ENCODE peak calls at places on chromosomes 1 and 21, in four cellular contexts. One of them, this sample, is unnamed.

GRCh38 chr21:33700491-33700890 is 58.2 kb downstream of the ITSN1 start:
- DNase-seq in lower leg skin: no peak
- DNase-seq in CD8-positive, alpha-beta T cell: no peak
- DNase-seq in osteocyte: no peak
- DNase-seq in this sample: no peak

GRCh38 chr1:45854724-45855123 is 51.3 kb downstream of the MAST2 start:
- DNase-seq in lower leg skin: no peak
- DNase-seq in CD8-positive, alpha-beta T cell: no peak
- DNase-seq in osteocyte: no peak
- DNase-seq in this sample: no peak

GRCh38 chr1:45246760-45247159 is 40.4 kb upstream of the ZSWIM5 start:
- DNase-seq in lower leg skin: no peak
- DNase-seq in CD8-positive, alpha-beta T cell: no peak
- DNase-seq in osteocyte: no peak
- DNase-seq in this sample: no peak

GRCh38 chr1:202311880-202312635 is 29.7 kb downstream of the UBE2T start:
- DNase-seq in lower leg skin: no peak
- DNase-seq in CD8-positive, alpha-beta T cell: no peak
- DNase-seq in osteocyte: no peak
- DNase-seq in this sample: no peak

GRCh38 chr1:113872219-113872934 is 865 bp upstream of the PTPN22 start:
- DNase-seq in lower leg skin: no peak
- DNase-seq in CD8-positive, alpha-beta T cell: no peak
- DNase-seq in osteocyte: no peak
- DNase-seq in this sample: no peak

GRCh38 chr1:78492376-78492950 is 1.7 kb downstream of the PTGFR start:
- DNase-seq in lower leg skin: peak
- DNase-seq in CD8-positive, alpha-beta T cell: no peak
- DNase-seq in osteocyte: no peak
- DNase-seq in this sample: no peak

GRCh38 chr1:23796466-23797271 is 3.9 kb downstream of the GALE start:
- DNase-seq in lower leg skin: no peak
- DNase-seq in CD8-positive, alpha-beta T cell: no peak
- DNase-seq in osteocyte: no peak
- DNase-seq in this sample: no peak

GRCh38 chr1:244305776-244306341 is 145.8 kb downstream of the ADSS2 start:
- DNase-seq in lower leg skin: no peak
- DNase-seq in CD8-positive, alpha-beta T cell: no peak
- DNase-seq in osteocyte: no peak
- DNase-seq in this sample: no peak

GRCh38 chr1:241596633-241597032 is 43.5 kb downstream of the CHML start:
- DNase-seq in lower leg skin: no peak
- DNase-seq in CD8-positive, alpha-beta T cell: no peak
- DNase-seq in osteocyte: no peak
- DNase-seq in this sample: no peak

GRCh38 chr21:20253261-20253660 is 744.9 kb upstream of the NCAM2 start:
- DNase-seq in lower leg skin: no peak
- DNase-seq in CD8-positive, alpha-beta T cell: no peak
- DNase-seq in osteocyte: no peak
- DNase-seq in this sample: no peak

GRCh38 chr1:180614746-180615145 is 17.1 kb upstream of the XPR1 start:
- DNase-seq in lower leg skin: no peak
- DNase-seq in CD8-positive, alpha-beta T cell: no peak
- DNase-seq in osteocyte: no peak
- DNase-seq in this sample: no peak

GRCh38 chr21:45056917-45057560 is 17.3 kb upstream of the ADARB1 start:
- DNase-seq in lower leg skin: no peak
- DNase-seq in CD8-positive, alpha-beta T cell: no peak
- DNase-seq in osteocyte: no peak
- DNase-seq in this sample: no peak

GRCh38 chr1:85289207-85289847 is 12.9 kb upstream of the BCL10 start:
- DNase-seq in lower leg skin: no peak
- DNase-seq in CD8-positive, alpha-beta T cell: no peak
- DNase-seq in osteocyte: no peak
- DNase-seq in this sample: no peak

GRCh38 chr1:10196991-10197390 is 13.4 kb upstream of the KIF1B start:
- DNase-seq in lower leg skin: no peak
- DNase-seq in CD8-positive, alpha-beta T cell: no peak
- DNase-seq in osteocyte: no peak
- DNase-seq in this sample: no peak

GRCh38 chr21:45698493-45698947 is 55.0 kb downstream of the PCBP3 start:
- DNase-seq in lower leg skin: peak
- DNase-seq in CD8-positive, alpha-beta T cell: no peak
- DNase-seq in osteocyte: no peak
- DNase-seq in this sample: no peak

GRCh38 chr1:234998174-234998741 is 130.4 kb downstream of the TOMM20 start:
- DNase-seq in lower leg skin: peak
- DNase-seq in CD8-positive, alpha-beta T cell: no peak
- DNase-seq in osteocyte: no peak
- DNase-seq in this sample: no peak

GRCh38 chr1:150235436-150235851 is 468 bp downstream of the ANP32E start:
- DNase-seq in lower leg skin: no peak
- DNase-seq in CD8-positive, alpha-beta T cell: peak
- DNase-seq in osteocyte: no peak
- DNase-seq in this sample: peak

GRCh38 chr1:29651684-29652665 is 415.7 kb downstream of the PTPRU start:
- DNase-seq in lower leg skin: no peak
- DNase-seq in CD8-positive, alpha-beta T cell: no peak
- DNase-seq in osteocyte: peak
- DNase-seq in this sample: no peak

GRCh38 chr1:1573843-1574720 is 581 bp downstream of the SSU72 start:
- DNase-seq in lower leg skin: peak
- DNase-seq in CD8-positive, alpha-beta T cell: peak
- DNase-seq in osteocyte: peak
- DNase-seq in this sample: peak

GRCh38 chr1:200493344-200493743 is 83.5 kb upstream of the ZNF281 start:
- DNase-seq in lower leg skin: no peak
- DNase-seq in CD8-positive, alpha-beta T cell: no peak
- DNase-seq in osteocyte: no peak
- DNase-seq in this sample: no peak

GRCh38 chr1:198556969-198557368 is 16.5 kb upstream of the ATP6V1G3 start:
- DNase-seq in lower leg skin: peak
- DNase-seq in CD8-positive, alpha-beta T cell: peak
- DNase-seq in osteocyte: no peak
- DNase-seq in this sample: no peak

GRCh38 chr1:57464756-57465155 is 40.9 kb upstream of the DAB1 start:
- DNase-seq in lower leg skin: no peak
- DNase-seq in CD8-positive, alpha-beta T cell: no peak
- DNase-seq in osteocyte: no peak
- DNase-seq in this sample: no peak

GRCh38 chr1:41103761-41104160 is 82.2 kb upstream of the SLFNL1 start:
- DNase-seq in lower leg skin: no peak
- DNase-seq in CD8-positive, alpha-beta T cell: no peak
- DNase-seq in osteocyte: no peak
- DNase-seq in this sample: no peak

GRCh38 chr1:170671629-170671963 is 7.7 kb downstream of the PRRX1 start:
- DNase-seq in lower leg skin: no peak
- DNase-seq in CD8-positive, alpha-beta T cell: no peak
- DNase-seq in osteocyte: no peak
- DNase-seq in this sample: no peak
- TF ChIP-seq CTCF in lower leg skin: no peak
- TF ChIP-seq CTCF in CD8-positive, alpha-beta T cell: no peak
- TF ChIP-seq CTCF in osteocyte: no peak
- TF ChIP-seq CTCF in this sample: no peak

DNA sequence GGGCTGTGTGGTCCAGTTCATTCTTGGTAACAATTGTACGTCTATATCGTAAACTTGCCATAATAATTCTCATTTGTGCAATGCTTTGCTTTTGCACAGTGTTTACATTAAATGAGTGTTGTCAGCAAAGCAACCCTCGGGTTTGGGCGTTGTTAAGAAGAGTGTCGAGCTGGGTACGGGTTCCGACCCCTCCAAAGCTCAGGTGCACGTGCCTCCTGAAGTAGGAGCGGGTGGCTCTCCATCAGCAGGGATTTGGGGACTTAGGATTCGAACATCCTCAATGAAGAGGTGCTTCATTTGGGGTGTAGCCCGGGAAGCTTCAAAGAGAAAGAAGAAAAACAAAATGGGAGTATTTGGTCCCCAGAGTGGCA is 984 bp downstream of the TRIM58 start:
- DNase-seq in lower leg skin: no peak
- DNase-seq in CD8-positive, alpha-beta T cell: no peak
- DNase-seq in osteocyte: no peak
- DNase-seq in this sample: no peak
- TF ChIP-seq CTCF in lower leg skin: no peak
- TF ChIP-seq CTCF in CD8-positive, alpha-beta T cell: no peak
- TF ChIP-seq CTCF in osteocyte: no peak
- TF ChIP-seq CTCF in this sample: no peak

DNA sequence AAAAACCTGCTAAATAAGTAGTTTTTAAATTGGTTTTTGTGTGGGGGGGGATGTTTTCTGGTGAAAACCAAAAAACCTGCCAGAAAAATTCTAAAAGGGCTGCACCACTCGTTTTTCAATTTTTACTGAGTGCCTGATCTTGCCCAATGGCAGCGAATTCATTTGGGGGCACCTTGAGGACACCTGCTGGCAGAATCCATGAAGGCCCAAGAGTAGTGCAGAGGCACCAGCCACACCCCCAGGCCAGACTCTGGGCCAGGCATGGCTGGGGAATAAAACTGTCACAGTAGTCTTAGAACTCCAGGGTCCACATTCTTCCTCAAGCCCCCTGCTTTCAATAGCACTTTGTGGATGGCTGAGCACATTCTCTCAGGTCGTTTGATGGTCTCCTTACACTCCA is 50.3 kb downstream of the GLIS1 start:
- DNase-seq in lower leg skin: no peak
- DNase-seq in CD8-positive, alpha-beta T cell: no peak
- DNase-seq in osteocyte: no peak
- DNase-seq in this sample: no peak
- TF ChIP-seq CTCF in lower leg skin: no peak
- TF ChIP-seq CTCF in CD8-positive, alpha-beta T cell: no peak
- TF ChIP-seq CTCF in osteocyte: peak
- TF ChIP-seq CTCF in this sample: no peak

DNA sequence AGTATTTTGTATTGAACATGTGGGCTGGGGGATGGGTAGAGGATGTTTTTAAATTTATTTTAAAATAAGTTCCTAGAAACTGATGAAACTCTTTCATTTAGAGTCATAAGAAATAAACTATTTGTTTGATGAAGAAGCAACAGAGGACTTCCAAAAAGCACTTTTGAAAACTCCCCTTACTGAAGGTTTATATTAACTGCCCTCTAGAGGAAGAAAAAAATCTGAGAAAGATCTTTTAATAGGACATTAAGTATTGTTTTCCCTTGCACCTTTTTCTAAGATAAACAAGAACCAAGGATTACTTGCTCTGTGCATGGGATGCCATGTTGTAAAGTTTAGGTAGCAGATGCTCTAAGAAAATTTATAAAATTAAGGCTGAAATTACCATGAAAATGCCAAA is 14.1 kb downstream of the DISP1 start:
- DNase-seq in lower leg skin: no peak
- DNase-seq in CD8-positive, alpha-beta T cell: no peak
- DNase-seq in osteocyte: no peak
- DNase-seq in this sample: no peak
- TF ChIP-seq CTCF in lower leg skin: no peak
- TF ChIP-seq CTCF in CD8-positive, alpha-beta T cell: no peak
- TF ChIP-seq CTCF in osteocyte: peak
- TF ChIP-seq CTCF in this sample: no peak

GRCh38 chr1:232529747-232530146 is 100.2 kb downstream of the SIPA1L2 start:
- DNase-seq in lower leg skin: no peak
- DNase-seq in CD8-positive, alpha-beta T cell: no peak
- DNase-seq in osteocyte: no peak
- DNase-seq in this sample: no peak
- TF ChIP-seq CTCF in lower leg skin: no peak
- TF ChIP-seq CTCF in CD8-positive, alpha-beta T cell: no peak
- TF ChIP-seq CTCF in osteocyte: no peak
- TF ChIP-seq CTCF in this sample: no peak

GRCh38 chr1:182783068-182783467 is 6.5 kb upstream of the NPL start:
- DNase-seq in lower leg skin: no peak
- DNase-seq in CD8-positive, alpha-beta T cell: no peak
- DNase-seq in osteocyte: no peak
- DNase-seq in this sample: peak
- TF ChIP-seq CTCF in lower leg skin: no peak
- TF ChIP-seq CTCF in CD8-positive, alpha-beta T cell: no peak
- TF ChIP-seq CTCF in osteocyte: peak
- TF ChIP-seq CTCF in this sample: no peak

DNA sequence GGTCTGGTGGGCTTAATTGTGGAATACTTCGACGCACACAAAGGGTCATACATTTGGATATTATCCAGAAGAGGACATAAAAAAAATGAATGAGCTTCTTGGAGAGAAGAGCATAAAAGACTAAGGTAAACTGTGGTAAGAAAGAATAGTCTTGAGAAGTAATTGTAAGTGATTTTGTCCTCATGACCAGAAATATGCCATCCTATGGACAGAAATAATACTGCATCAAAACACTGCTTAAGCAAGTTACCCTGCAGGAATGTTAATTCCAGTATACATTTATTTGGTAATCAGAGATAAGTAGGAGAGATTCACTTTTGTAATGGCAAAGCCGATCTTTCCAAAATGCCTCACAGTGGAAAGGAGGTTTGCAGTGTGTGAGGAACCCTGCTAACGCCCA is 111.9 kb downstream of the NRIP1 start:
- DNase-seq in lower leg skin: no peak
- DNase-seq in CD8-positive, alpha-beta T cell: no peak
- DNase-seq in osteocyte: no peak
- DNase-seq in this sample: no peak
- TF ChIP-seq CTCF in lower leg skin: no peak
- TF ChIP-seq CTCF in CD8-positive, alpha-beta T cell: no peak
- TF ChIP-seq CTCF in osteocyte: no peak
- TF ChIP-seq CTCF in this sample: no peak

GRCh38 chr1:159250817-159251216 is 46.1 kb downstream of the ACKR1 start:
- DNase-seq in lower leg skin: no peak
- DNase-seq in CD8-positive, alpha-beta T cell: no peak
- DNase-seq in osteocyte: no peak
- DNase-seq in this sample: peak
- TF ChIP-seq CTCF in lower leg skin: no peak
- TF ChIP-seq CTCF in CD8-positive, alpha-beta T cell: no peak
- TF ChIP-seq CTCF in osteocyte: no peak
- TF ChIP-seq CTCF in this sample: no peak